ENCODE peak calls at places on chromosomes 11 and 22, in ten cellular contexts. M is heart right ventricle; B is fibroblast of the aortic adventitia; C is A549; H is mucosa of descending colon; S is epithelial cell of esophagus; Z is activated CD8-positive, alpha-beta T cell treated with anti-CD3 and anti-CD28 coated beads for 36 hours; U is AG10803; W is body of pancreas; O is BE2C. J is an unnamed sample.

GRCh38 chr11:11268119-11268518 is 84.9 kb downstream of the CSNK2A3 start:
- DNase-seq in M (no peak), B (no peak), C (no peak), H (no peak), S (no peak), Z (no peak), U (no peak), W (no peak), O (no peak), J (no peak)

GRCh38 chr11:914747-915493 is 4.3 kb upstream of the CHID1 start:
- DNase-seq in M (peak; percentile 50), B (no peak), C (no peak), H (peak; percentile 48), S (no peak), Z (no peak), U (no peak), W (no peak), O (no peak), J (no peak)

GRCh38 chr22:37208401-37209139 is 3.7 kb downstream of the SSTR3 start:
- DNase-seq in M (no peak), B (no peak), C (no peak), H (no peak), S (no peak), Z (peak; percentile 2), U (no peak), W (no peak), O (no peak), J (no peak)

GRCh38 chr22:42997577-42997976 is 17.4 kb downstream of the PACSIN2 start:
- DNase-seq in M (no peak), B (no peak), C (no peak), H (no peak), S (no peak), Z (no peak), U (no peak), W (no peak), O (no peak), J (no peak)

GRCh38 chr11:105935791-105936190 is 86.2 kb downstream of the MSANTD4 start:
- DNase-seq in M (no peak), B (no peak), C (no peak), H (no peak), S (peak; percentile 83), Z (no peak), U (no peak), W (no peak), O (no peak), J (no peak)

GRCh38 chr22:49691256-49691655 is 136.4 kb downstream of the BRD1 start:
- DNase-seq in M (no peak), B (no peak), C (no peak), H (no peak), S (no peak), Z (no peak), U (no peak), W (no peak), O (no peak), J (no peak)

GRCh38 chr11:83033972-83034672 is 37.6 kb downstream of the RAB30 start:
- DNase-seq in M (peak; percentile 30), B (peak; percentile 97), C (no peak), H (peak; percentile 59), S (peak; percentile 62), Z (no peak), U (peak; percentile 97), W (peak; percentile 34), O (peak; percentile 75), J (no peak)

GRCh38 chr22:30327864-30328345 is 1.2 kb upstream of the TBC1D10A start:
- DNase-seq in M (no peak), B (no peak), C (peak; percentile 31), H (no peak), S (peak; percentile 68), Z (no peak), U (no peak), W (peak; percentile 41), O (no peak), J (no peak)

GRCh38 chr11:1639102-1639620 is 9.6 kb downstream of the KRTAP5-5 start:
- DNase-seq in M (peak; percentile 81), B (no peak), C (no peak), H (peak; percentile 89), S (no peak), Z (no peak), U (no peak), W (no peak), O (peak; percentile 75), J (no peak)

GRCh38 chr11:62399172-62399867 is 19.5 kb upstream of the SCGB1A1 start:
- DNase-seq in M (no peak), B (peak; percentile 65), C (no peak), H (no peak), S (no peak), Z (no peak), U (no peak), W (no peak), O (no peak), J (no peak)

GRCh38 chr22:40410272-40410671 is 39.9 kb downstream of the SGSM3 start:
- DNase-seq in M (no peak), B (no peak), C (no peak), H (no peak), S (peak; percentile 53), Z (no peak), U (no peak), W (no peak), O (no peak), J (no peak)

GRCh38 chr11:124899376-124900145 is 1.9 kb upstream of the ROBO4 start:
- DNase-seq in M (no peak), B (peak; percentile 21), C (no peak), H (no peak), S (no peak), Z (no peak), U (no peak), W (no peak), O (no peak), J (no peak)

GRCh38 chr11:9688716-9689511 is 25.0 kb downstream of the SWAP70 start:
- DNase-seq in M (peak; percentile 24), B (peak; percentile 98), C (no peak), H (no peak), S (peak; percentile 76), Z (peak; percentile 46), U (peak; percentile 83), W (no peak), O (peak; percentile 51), J (peak; percentile 23)

GRCh38 chr11:31236052-31236652 is 133.4 kb downstream of the DCDC1 start:
- DNase-seq in M (no peak), B (peak; percentile 20), C (peak; percentile 9), H (no peak), S (peak; percentile 34), Z (no peak), U (no peak), W (no peak), O (no peak), J (no peak)

GRCh38 chr11:31237819-31238771 is 131.4 kb downstream of the DCDC1 start:
- DNase-seq in M (no peak), B (no peak), C (peak; percentile 18), H (no peak), S (peak; percentile 63), Z (no peak), U (peak; percentile 9), W (no peak), O (no peak), J (no peak)

GRCh38 chr11:31233425-31233824 is 136.1 kb downstream of the DCDC1 start:
- DNase-seq in M (no peak), B (no peak), C (peak; percentile 52), H (no peak), S (peak; percentile 51), Z (no peak), U (no peak), W (no peak), O (no peak), J (no peak)
- TF ChIP-seq CTCF in M (no peak), B (no peak), C (peak; percentile 49), H (no peak), S (peak; percentile 58), Z (no peak), U (peak; percentile 19), W (no peak), O (no peak), J (no peak)

GRCh38 chr22:41762980-41763779 is 37.3 kb upstream of the CCDC134 start:
- DNase-seq in M (no peak), B (no peak), C (peak; percentile 48), H (peak; percentile 40), S (peak; percentile 82), Z (peak; percentile 68), U (no peak), W (no peak), O (peak; percentile 46), J (peak; percentile 64)
- TF ChIP-seq CTCF in M (peak; percentile 26), B (no peak), C (peak; percentile 23), H (no peak), S (peak; percentile 46), Z (peak; percentile 62), U (peak; percentile 22), W (no peak), O (peak; percentile 54), J (peak; percentile 63)

GRCh38 chr11:29963796-29964195 is 53.0 kb downstream of the KCNA4 start:
- DNase-seq in M (no peak), B (no peak), C (no peak), H (no peak), S (no peak), Z (no peak), U (no peak), W (no peak), O (no peak), J (no peak)

GRCh38 chr11:29959488-29959887 is 57.3 kb downstream of the KCNA4 start:
- DNase-seq in M (no peak), B (no peak), C (no peak), H (no peak), S (no peak), Z (no peak), U (no peak), W (no peak), O (no peak), J (no peak)

GRCh38 chr11:29963068-29963467 is 53.8 kb downstream of the KCNA4 start:
- DNase-seq in M (no peak), B (no peak), C (no peak), H (no peak), S (no peak), Z (no peak), U (no peak), W (no peak), O (no peak), J (no peak)

GRCh38 chr11:29957406-29957805 is 59.4 kb downstream of the KCNA4 start:
- DNase-seq in M (no peak), B (no peak), C (no peak), H (no peak), S (peak; percentile 2), Z (no peak), U (no peak), W (no peak), O (no peak), J (no peak)

GRCh38 chr11:29962243-29962642 is 54.6 kb downstream of the KCNA4 start:
- DNase-seq in M (no peak), B (no peak), C (peak; percentile 37), H (no peak), S (peak; percentile 10), Z (peak; percentile 8), U (no peak), W (no peak), O (peak; percentile 4), J (no peak)
- TF ChIP-seq CTCF in M (no peak), B (peak; percentile 34), C (no peak), H (no peak), S (peak; percentile 43), Z (no peak), U (peak; percentile 23), W (no peak), O (peak; percentile 19), J (peak; percentile 4)

GRCh38 chr11:58179648-58180047 is 9.2 kb upstream of the OR9Q2 start:
- DNase-seq in M (no peak), B (no peak), C (no peak), H (no peak), S (no peak), Z (peak; percentile 1), U (no peak), W (peak; percentile 13), O (peak; percentile 36), J (no peak)

GRCh38 chr11:58178444-58178843 is 10.4 kb upstream of the OR9Q2 start:
- DNase-seq in M (no peak), B (no peak), C (no peak), H (peak; percentile 18), S (no peak), Z (no peak), U (no peak), W (no peak), O (no peak), J (no peak)

GRCh38 chr11:58177409-58178054 is 11.3 kb upstream of the OR9Q2 start:
- DNase-seq in M (no peak), B (no peak), C (no peak), H (no peak), S (no peak), Z (no peak), U (no peak), W (no peak), O (no peak), J (no peak)
- TF ChIP-seq CTCF in M (no peak), B (no peak), C (no peak), H (no peak), S (no peak), Z (no peak), U (no peak), W (no peak), O (no peak), J (no peak)

J was measured in GM13976.